ENCODE peak calls at places on chromosomes 5 and 9, in eight cellular contexts. H, Y, A, L, K, Q, Z and D are unnamed samples.

GRCh38 chr9:5488616-5489015 is 21.7 kb upstream of the PDCD1LG2 start:
- DNase-seq in A (no peak), Q (no peak), K (no peak), Z (no peak), L (no peak), H (no peak), Y (no peak), D (no peak)

GRCh38 chr9:69674112-69674511 is 1.9 kb upstream of the APBA1 start:
- DNase-seq in Q (peak), L (no peak), K (no peak), H (no peak), A (no peak), Z (no peak), Y (no peak), D (no peak)

GRCh38 chr5:93596676-93597441 is 13.8 kb downstream of the NR2F1 start:
- DNase-seq in H (no peak), Y (no peak), Q (peak), L (no peak), K (no peak), A (peak), Z (no peak), D (peak)

GRCh38 chr5:57836921-57837320 is 354.3 kb upstream of the ACTBL2 start:
- DNase-seq in Y (no peak), K (no peak), L (no peak), A (no peak), Z (peak), H (no peak), Q (no peak), D (no peak)

GRCh38 chr9:2127486-2127885 is 112.3 kb downstream of the SMARCA2 start:
- DNase-seq in Y (peak), A (no peak), L (no peak), Q (no peak), Z (peak), H (no peak), K (no peak), D (no peak)

GRCh38 chr5:172028167-172028566 is 21.7 kb upstream of the FBXW11 start:
- DNase-seq in Z (no peak), K (no peak), Y (no peak), L (no peak), A (no peak), H (no peak), Q (no peak), D (no peak)

GRCh38 chr9:77710276-77710675 is 62.2 kb upstream of the GNA14 start:
- DNase-seq in A (no peak), Y (peak), K (no peak), L (no peak), Z (no peak), H (no peak), Q (no peak), D (no peak)

GRCh38 chr9:127703289-127703946 is 3.4 kb upstream of the CFAP157 start:
- DNase-seq in Q (no peak), Y (no peak), L (no peak), Z (no peak), H (no peak), A (no peak), K (no peak), D (no peak)

GRCh38 chr5:108650997-108651396 is 96.7 kb upstream of the FER start:
- DNase-seq in Z (peak), H (no peak), A (no peak), Y (peak), Q (no peak), K (no peak), L (no peak), D (no peak)

GRCh38 chr5:1187234-1187949 is 14.0 kb upstream of the SLC6A19 start:
- DNase-seq in H (no peak), Z (no peak), L (no peak), Y (no peak), K (no peak), A (no peak), Q (peak), D (peak)

GRCh38 chr5:126988021-126988569 is 42.3 kb downstream of the MARCHF3 start:
- DNase-seq in L (peak), Z (no peak), A (no peak), H (peak), K (no peak), Q (no peak), Y (no peak), D (no peak)

GRCh38 chr5:37308796-37309195 is 59.6 kb upstream of the CPLANE1 start:
- DNase-seq in L (no peak), K (no peak), H (no peak), Y (peak), Z (peak), A (no peak), Q (no peak), D (no peak)

GRCh38 chr9:80163889-80164288 is 592.1 kb downstream of the TLE4 start:
- DNase-seq in K (no peak), Y (no peak), Q (no peak), L (no peak), H (no peak), A (no peak), Z (no peak), D (no peak)

GRCh38 chr9:72363226-72363625 is 1.8 kb downstream of the ZFAND5 start:
- DNase-seq in Y (no peak), H (no peak), K (no peak), A (no peak), Q (no peak), L (no peak), Z (peak), D (no peak)

GRCh38 chr5:75325242-75325641 is 11.8 kb upstream of the HMGCR start:
- DNase-seq in Q (no peak), H (no peak), A (no peak), L (no peak), Y (no peak), K (no peak), Z (no peak), D (no peak)

GRCh38 chr5:158410976-158411375 is 552.0 kb upstream of the CLINT1 start:
- DNase-seq in H (no peak), Z (peak), K (no peak), Y (no peak), A (no peak), Q (no peak), L (no peak), D (no peak)

GRCh38 chr5:149035282-149035882 is 27.5 kb downstream of the SH3TC2 start:
- DNase-seq in Z (peak), H (peak), L (peak), K (peak), Y (peak), Q (peak), A (peak), D (peak)

GRCh38 chr5:61623401-61624069 is 291.5 kb downstream of the ZSWIM6 start:
- DNase-seq in Z (peak), K (no peak), H (no peak), Y (no peak), A (no peak), Q (no peak), L (no peak), D (no peak)

GRCh38 chr9:93263334-93264229 is 79.6 kb downstream of the WNK2 start:
- DNase-seq in K (no peak), H (no peak), Z (no peak), L (no peak), Q (no peak), A (peak), Y (no peak), D (peak)

GRCh38 chr9:6538666-6539071 is 106.9 kb downstream of the GLDC start:
- DNase-seq in Q (no peak), Z (peak), H (no peak), L (no peak), Y (peak), K (no peak), A (no peak), D (no peak)